ENCODE peak calls at places on chromosomes 5 and 9, in seven cellular contexts. T, J, O, D, M, Y and W are unnamed samples. For H3K4me1, the result is how much of the 10 kb centered on the place peaks cover.

GRCh38 chr5:106454651-106455415 is 1215.9 kb downstream of the EFNA5 start:
- DNase-seq in T (no peak), J (peak), O (peak), D (peak), M (peak), Y (no peak), W (peak)

GRCh38 chr5:172740483-172741205 is 30.4 kb downstream of the DUSP1 start:
- DNase-seq in T (no peak), J (peak), O (no peak), D (peak), M (peak), Y (peak), W (no peak)

GRCh38 chr9:35563791-35564197 is 41.3 kb upstream of the TESK1 start:
- DNase-seq in T (no peak), J (no peak), O (peak), D (no peak), M (peak), Y (peak), W (no peak)

GRCh38 chr9:125747765-125748510 is 765 bp downstream of the PBX3 start:
- DNase-seq in T (no peak), J (peak), O (no peak), D (no peak), M (peak), Y (peak), W (no peak)

GRCh38 chr9:35859310-35859994 is 10.7 kb downstream of the OR13J1 start:
- DNase-seq in T (no peak), J (no peak), O (no peak), D (peak), M (peak), Y (peak), W (no peak)

GRCh38 chr5:168356592-168356991 is 65.1 kb downstream of the WWC1 start:
- DNase-seq in T (no peak), J (no peak), O (no peak), D (no peak), M (no peak), Y (no peak), W (no peak)

GRCh38 chr9:88803551-88804288 is 187.5 kb upstream of the S1PR3 start:
- DNase-seq in T (no peak), J (peak), O (no peak), D (peak), M (peak), Y (no peak), W (no peak)

GRCh38 chr5:90689064-90689463 is 130.5 kb downstream of the ADGRV1 start:
- DNase-seq in T (no peak), J (no peak), O (no peak), D (no peak), M (no peak), Y (no peak), W (no peak)

GRCh38 chr9:93304574-93305496 is 120.9 kb downstream of the WNK2 start:
- DNase-seq in T (peak), J (peak), O (peak), D (peak), M (peak), Y (peak), W (peak)

GRCh38 chr5:38009754-38010386 is 170.0 kb upstream of the GDNF start:
- DNase-seq in T (no peak), J (no peak), O (no peak), D (no peak), M (no peak), Y (no peak), W (no peak)

GRCh38 chr5:87053134-87053533 is 214.5 kb upstream of the RASA1 start:
- DNase-seq in T (no peak), J (no peak), O (no peak), D (no peak), M (no peak), Y (no peak), W (no peak)

GRCh38 chr9:34796924-34797323 is 87.0 kb upstream of the CCL21 start:
- DNase-seq in T (no peak), J (no peak), O (no peak), D (no peak), M (no peak), Y (no peak), W (no peak)

GRCh38 chr5:139472410-139473030 is 1.7 kb downstream of the SMIM33 start:
- DNase-seq in T (no peak), J (no peak), O (no peak), D (no peak), M (no peak), Y (no peak), W (no peak)

GRCh38 chr5:110909950-110910349 is 161.6 kb upstream of the TSLP start:
- DNase-seq in T (no peak), J (no peak), O (no peak), D (peak), M (peak), Y (no peak), W (no peak)

GRCh38 chr5:141441571-141442170 is 11.4 kb downstream of the PCDHGA12 start:
- DNase-seq in T (no peak), J (no peak), O (no peak), D (no peak), M (no peak), Y (no peak), W (no peak)

GRCh38 chr9:123933401-123933800 is 3.5 kb upstream of the DENND1A start:
- DNase-seq in T (peak), J (no peak), O (no peak), D (peak), M (peak), Y (no peak), W (no peak)

GRCh38 chr5:89471556-89471955 is 588.6 kb upstream of the MEF2C start:
- DNase-seq in T (no peak), J (no peak), O (no peak), D (peak), M (peak), Y (no peak), W (no peak)
- H3K4me3 ChIP-seq in T (no peak), J (no peak), O (no peak), D (no peak), M (no peak), Y (no peak), W (no peak)

DNA sequence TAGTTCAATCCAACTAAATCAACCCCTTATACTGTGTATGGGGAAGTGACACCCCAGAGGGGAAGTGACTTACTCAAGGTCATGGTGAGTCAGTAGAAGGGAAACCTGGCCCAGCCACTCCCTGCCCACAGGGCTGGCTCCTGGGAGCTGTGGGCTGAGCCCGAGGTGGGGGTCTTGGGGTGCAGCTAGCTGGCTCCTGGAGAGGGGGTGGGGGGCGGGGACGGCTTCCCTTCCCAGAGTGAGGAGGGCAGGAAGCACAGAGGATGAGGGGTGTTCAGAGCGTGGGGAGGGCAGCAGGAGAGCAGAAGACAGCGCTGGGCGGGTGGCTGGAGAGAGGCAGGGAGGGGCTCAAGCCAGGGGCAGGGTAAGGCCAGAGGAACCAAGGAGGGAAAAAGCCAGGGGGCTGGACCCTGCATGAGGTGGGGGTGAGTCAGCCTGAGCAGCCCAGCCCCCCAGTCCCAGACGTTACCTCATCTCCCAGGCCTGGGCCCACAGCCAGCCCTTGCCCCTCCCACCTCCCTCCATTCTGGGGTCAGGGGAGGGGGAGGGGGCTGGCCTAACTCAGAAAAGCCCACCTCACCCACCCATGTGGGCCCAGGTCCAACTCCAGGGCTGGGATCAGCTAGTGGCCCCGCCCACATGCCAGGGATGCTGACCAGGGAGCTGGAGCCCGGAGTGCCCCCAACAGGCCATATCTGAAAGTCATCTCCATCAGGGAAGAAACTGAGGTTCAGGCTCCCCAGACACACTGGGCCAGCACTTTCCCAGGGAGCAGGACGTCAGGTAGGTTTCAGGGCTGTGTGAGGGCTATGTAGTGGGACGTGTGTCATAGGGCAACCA is 2.8 kb downstream of the PDLIM7 start:
- DNase-seq in T (no peak), J (peak), O (peak), D (peak), M (peak), Y (peak), W (no peak)
- H3K4me1 ChIP-seq in T (under half), J (under half), O (under half), D (under half), M (under half), Y (under half), W (under half)

DNA sequence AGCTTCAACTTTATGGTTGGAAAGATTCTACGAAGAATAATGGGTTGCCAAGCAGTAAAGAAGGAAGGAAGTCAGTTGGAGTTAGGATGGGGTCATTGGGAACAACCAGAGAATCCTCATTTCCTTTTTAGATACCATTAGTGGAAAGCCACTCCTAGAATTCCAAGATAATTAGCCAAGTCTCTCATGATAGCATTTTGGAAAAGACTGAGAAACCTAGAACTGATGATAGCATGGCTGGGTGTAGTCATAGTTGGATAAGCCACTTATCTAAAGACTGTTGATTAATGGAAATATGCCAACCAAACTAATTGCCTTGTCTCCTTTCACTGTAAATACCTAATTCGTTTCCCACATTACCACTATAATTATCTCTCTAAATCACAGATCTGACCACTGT is 377.0 kb downstream of the GLIS3 start:
- DNase-seq in T (no peak), J (no peak), O (no peak), D (peak), M (no peak), Y (no peak), W (no peak)
- H3K4me3 ChIP-seq in T (no peak), J (no peak), O (no peak), D (no peak), M (no peak), Y (no peak), W (no peak)

GRCh38 chr5:163106098-163106497 is 331.3 kb upstream of the CCNG1 start:
- DNase-seq in T (no peak), J (no peak), O (no peak), D (no peak), M (no peak), Y (no peak), W (no peak)
- H3K4me1 ChIP-seq in T (under half), J (under half), O (under half), D (under half), M (under half), Y (under half), W (under half)